ENCODE peak calls at places on chromosomes 7 and 10, in ten cellular contexts. One of them, this sample, is unnamed.

GRCh38 chr10:103855852-103856496 is 598 bp upstream of the SH3PXD2A start:
- DNase-seq in sciatic nerve: peak; percentile 57
- DNase-seq in activated CD4-positive, CD25-positive, alpha-beta regulatory T cell treated with anti-CD3 and anti-CD28 coated beads, Interleukin-2, amount 50 U/mL, for 72 hours: no peak
- DNase-seq in T-helper 9 cell: no peak
- DNase-seq in spleen: no peak
- DNase-seq in HL-60: no peak
- DNase-seq in NCI-H1092: no peak
- DNase-seq in A172: no peak
- DNase-seq in NT2/D1: no peak
- DNase-seq in Daoy: no peak
- DNase-seq in this sample: no peak

GRCh38 chr10:124532106-124532641 is 70.6 kb downstream of the LHPP start:
- DNase-seq in sciatic nerve: no peak
- DNase-seq in NT2/D1: peak; percentile 28
- DNase-seq in Daoy: no peak
- DNase-seq in HL-60: peak; percentile 49
- DNase-seq in activated CD4-positive, CD25-positive, alpha-beta regulatory T cell treated with anti-CD3 and anti-CD28 coated beads, Interleukin-2, amount 50 U/mL, for 72 hours: no peak
- DNase-seq in A172: peak; percentile 3
- DNase-seq in T-helper 9 cell: no peak
- DNase-seq in NCI-H1092: no peak
- DNase-seq in spleen: no peak
- DNase-seq in this sample: peak; percentile 93

GRCh38 chr10:541750-542371 is 147.6 kb downstream of the DIP2C start:
- DNase-seq in A172: no peak
- DNase-seq in NCI-H1092: peak; percentile 10
- DNase-seq in spleen: peak; percentile 77
- DNase-seq in Daoy: no peak
- DNase-seq in sciatic nerve: peak; percentile 53
- DNase-seq in activated CD4-positive, CD25-positive, alpha-beta regulatory T cell treated with anti-CD3 and anti-CD28 coated beads, Interleukin-2, amount 50 U/mL, for 72 hours: no peak
- DNase-seq in NT2/D1: no peak
- DNase-seq in HL-60: no peak
- DNase-seq in T-helper 9 cell: no peak
- DNase-seq in this sample: no peak

GRCh38 chr10:96287392-96288105 is 16.2 kb upstream of the BLNK start:
- DNase-seq in NCI-H1092: no peak
- DNase-seq in T-helper 9 cell: no peak
- DNase-seq in activated CD4-positive, CD25-positive, alpha-beta regulatory T cell treated with anti-CD3 and anti-CD28 coated beads, Interleukin-2, amount 50 U/mL, for 72 hours: no peak
- DNase-seq in HL-60: no peak
- DNase-seq in spleen: no peak
- DNase-seq in A172: no peak
- DNase-seq in Daoy: no peak
- DNase-seq in NT2/D1: no peak
- DNase-seq in sciatic nerve: no peak
- DNase-seq in this sample: no peak

GRCh38 chr10:78267598-78267997 is 233.9 kb downstream of the RPS24 start:
- DNase-seq in Daoy: peak; percentile 21
- DNase-seq in NT2/D1: no peak
- DNase-seq in T-helper 9 cell: no peak
- DNase-seq in HL-60: no peak
- DNase-seq in activated CD4-positive, CD25-positive, alpha-beta regulatory T cell treated with anti-CD3 and anti-CD28 coated beads, Interleukin-2, amount 50 U/mL, for 72 hours: no peak
- DNase-seq in NCI-H1092: no peak
- DNase-seq in A172: no peak
- DNase-seq in spleen: no peak
- DNase-seq in sciatic nerve: no peak
- DNase-seq in this sample: no peak

GRCh38 chr10:79132681-79133381 is 64.1 kb downstream of the ZMIZ1 start:
- DNase-seq in sciatic nerve: no peak
- DNase-seq in NT2/D1: no peak
- DNase-seq in spleen: no peak
- DNase-seq in NCI-H1092: no peak
- DNase-seq in T-helper 9 cell: no peak
- DNase-seq in Daoy: no peak
- DNase-seq in A172: no peak
- DNase-seq in activated CD4-positive, CD25-positive, alpha-beta regulatory T cell treated with anti-CD3 and anti-CD28 coated beads, Interleukin-2, amount 50 U/mL, for 72 hours: no peak
- DNase-seq in HL-60: peak; percentile 91
- DNase-seq in this sample: no peak

GRCh38 chr7:137081694-137082093 is 213.2 kb downstream of the CHRM2 start:
- DNase-seq in spleen: no peak
- DNase-seq in activated CD4-positive, CD25-positive, alpha-beta regulatory T cell treated with anti-CD3 and anti-CD28 coated beads, Interleukin-2, amount 50 U/mL, for 72 hours: no peak
- DNase-seq in NT2/D1: no peak
- DNase-seq in T-helper 9 cell: no peak
- DNase-seq in Daoy: peak; percentile 68
- DNase-seq in sciatic nerve: peak; percentile 64
- DNase-seq in A172: peak; percentile 49
- DNase-seq in HL-60: no peak
- DNase-seq in NCI-H1092: no peak
- DNase-seq in this sample: no peak

GRCh38 chr10:70114902-70115301 is 17.7 kb downstream of the AIFM2 start:
- DNase-seq in T-helper 9 cell: no peak
- DNase-seq in sciatic nerve: no peak
- DNase-seq in activated CD4-positive, CD25-positive, alpha-beta regulatory T cell treated with anti-CD3 and anti-CD28 coated beads, Interleukin-2, amount 50 U/mL, for 72 hours: no peak
- DNase-seq in A172: no peak
- DNase-seq in NCI-H1092: no peak
- DNase-seq in Daoy: no peak
- DNase-seq in spleen: peak; percentile 66
- DNase-seq in HL-60: no peak
- DNase-seq in NT2/D1: no peak
- DNase-seq in this sample: no peak

GRCh38 chr7:80542398-80542797 is 30.5 kb upstream of the GNAT3 start:
- DNase-seq in HL-60: no peak
- DNase-seq in A172: peak; percentile 62
- DNase-seq in NT2/D1: no peak
- DNase-seq in Daoy: peak; percentile 59
- DNase-seq in activated CD4-positive, CD25-positive, alpha-beta regulatory T cell treated with anti-CD3 and anti-CD28 coated beads, Interleukin-2, amount 50 U/mL, for 72 hours: no peak
- DNase-seq in spleen: no peak
- DNase-seq in NCI-H1092: no peak
- DNase-seq in sciatic nerve: no peak
- DNase-seq in T-helper 9 cell: no peak
- DNase-seq in this sample: no peak

GRCh38 chr7:94348142-94348541 is 46.6 kb upstream of the COL1A2 start:
- DNase-seq in T-helper 9 cell: no peak
- DNase-seq in A172: peak; percentile 58
- DNase-seq in NT2/D1: peak; percentile 6
- DNase-seq in sciatic nerve: peak; percentile 65
- DNase-seq in Daoy: peak; percentile 51
- DNase-seq in activated CD4-positive, CD25-positive, alpha-beta regulatory T cell treated with anti-CD3 and anti-CD28 coated beads, Interleukin-2, amount 50 U/mL, for 72 hours: no peak
- DNase-seq in HL-60: no peak
- DNase-seq in NCI-H1092: no peak
- DNase-seq in spleen: no peak
- DNase-seq in this sample: no peak

GRCh38 chr10:118251791-118252190 is 90.3 kb downstream of the FAM204A start:
- DNase-seq in activated CD4-positive, CD25-positive, alpha-beta regulatory T cell treated with anti-CD3 and anti-CD28 coated beads, Interleukin-2, amount 50 U/mL, for 72 hours: no peak
- DNase-seq in Daoy: peak; percentile 49
- DNase-seq in A172: no peak
- DNase-seq in NT2/D1: no peak
- DNase-seq in spleen: no peak
- DNase-seq in HL-60: no peak
- DNase-seq in NCI-H1092: no peak
- DNase-seq in sciatic nerve: no peak
- DNase-seq in T-helper 9 cell: no peak
- DNase-seq in this sample: no peak

GRCh38 chr7:21067216-21067615 is 280.5 kb upstream of the SP8 start:
- DNase-seq in activated CD4-positive, CD25-positive, alpha-beta regulatory T cell treated with anti-CD3 and anti-CD28 coated beads, Interleukin-2, amount 50 U/mL, for 72 hours: no peak
- DNase-seq in Daoy: no peak
- DNase-seq in HL-60: no peak
- DNase-seq in A172: no peak
- DNase-seq in NCI-H1092: no peak
- DNase-seq in NT2/D1: no peak
- DNase-seq in sciatic nerve: no peak
- DNase-seq in T-helper 9 cell: no peak
- DNase-seq in spleen: no peak
- DNase-seq in this sample: no peak

GRCh38 chr7:47196106-47196630 is 385.7 kb downstream of the TNS3 start:
- DNase-seq in NT2/D1: no peak
- DNase-seq in NCI-H1092: no peak
- DNase-seq in A172: no peak
- DNase-seq in activated CD4-positive, CD25-positive, alpha-beta regulatory T cell treated with anti-CD3 and anti-CD28 coated beads, Interleukin-2, amount 50 U/mL, for 72 hours: no peak
- DNase-seq in sciatic nerve: no peak
- DNase-seq in HL-60: no peak
- DNase-seq in Daoy: no peak
- DNase-seq in T-helper 9 cell: no peak
- DNase-seq in spleen: no peak
- DNase-seq in this sample: no peak

GRCh38 chr10:80070068-80070467 is 8.4 kb upstream of the TMEM254 start:
- DNase-seq in Daoy: no peak
- DNase-seq in HL-60: no peak
- DNase-seq in NT2/D1: no peak
- DNase-seq in spleen: no peak
- DNase-seq in sciatic nerve: peak; percentile 68
- DNase-seq in activated CD4-positive, CD25-positive, alpha-beta regulatory T cell treated with anti-CD3 and anti-CD28 coated beads, Interleukin-2, amount 50 U/mL, for 72 hours: no peak
- DNase-seq in A172: no peak
- DNase-seq in NCI-H1092: no peak
- DNase-seq in T-helper 9 cell: no peak
- DNase-seq in this sample: no peak

GRCh38 chr7:146926833-146927232 is 810.2 kb downstream of the CNTNAP2 start:
- DNase-seq in NCI-H1092: no peak
- DNase-seq in NT2/D1: no peak
- DNase-seq in A172: no peak
- DNase-seq in T-helper 9 cell: no peak
- DNase-seq in activated CD4-positive, CD25-positive, alpha-beta regulatory T cell treated with anti-CD3 and anti-CD28 coated beads, Interleukin-2, amount 50 U/mL, for 72 hours: no peak
- DNase-seq in sciatic nerve: no peak
- DNase-seq in HL-60: no peak
- DNase-seq in Daoy: no peak
- DNase-seq in spleen: no peak
- DNase-seq in this sample: no peak

This sample was measured in H7.